ENCODE peak calls at places on chromosomes 1 and 21, in five cellular contexts. M is MM.1S, B is neural progenitor cell, E is SJSA1, X is body of pancreas. T is an unnamed sample.

GRCh38 chr1:78072216-78072615 is 26.4 kb downstream of the GIPC2 start:
- DNase-seq in M (no peak), E (no peak), B (no peak), X (no peak), T (no peak)

GRCh38 chr1:8439015-8439702 is 121.2 kb downstream of the SLC45A1 start:
- DNase-seq in X (peak; percentile 59), E (peak; percentile 33), B (peak; percentile 80), M (no peak), T (peak; percentile 91)

GRCh38 chr21:35614412-35614901 is 445.9 kb downstream of the SETD4 start:
- DNase-seq in X (no peak), M (no peak), B (no peak), E (peak; percentile 64), T (no peak)

GRCh38 chr1:15885701-15886612 is 38.5 kb downstream of the SPEN start:
- DNase-seq in B (peak; percentile 91), M (no peak), X (peak; percentile 97), E (peak; percentile 85), T (peak; percentile 99)

GRCh38 chr1:11940260-11940921 is 5.9 kb downstream of the PLOD1 start:
- DNase-seq in X (no peak), B (no peak), E (no peak), M (no peak), T (no peak)

GRCh38 chr1:23593556-23594148 is 34.4 kb upstream of the ID3 start:
- DNase-seq in B (no peak), X (peak; percentile 77), E (no peak), M (no peak), T (no peak)

GRCh38 chr1:44911042-44911441 is 68.0 kb upstream of the PTCH2 start:
- DNase-seq in E (no peak), X (no peak), B (no peak), M (no peak), T (no peak)

GRCh38 chr21:34822957-34823356 is 154.2 kb downstream of the CLIC6 start:
- DNase-seq in M (no peak), B (no peak), X (no peak), E (no peak), T (no peak)

GRCh38 chr1:48472747-48473146 is 743 bp upstream of the SPATA6 start:
- DNase-seq in E (no peak), B (no peak), M (no peak), X (no peak), T (no peak)

GRCh38 chr1:10866314-10867091 is 70.1 kb upstream of the CASZ1 start:
- DNase-seq in E (no peak), M (no peak), B (peak; percentile 75), X (no peak), T (peak; percentile 70)

GRCh38 chr1:198556969-198557368 is 16.5 kb upstream of the ATP6V1G3 start:
- DNase-seq in X (no peak), E (no peak), M (peak; percentile 86), B (no peak), T (no peak)

GRCh38 chr1:71307451-71307850 is 226.6 kb upstream of the ZRANB2 start:
- DNase-seq in E (no peak), B (no peak), X (no peak), M (peak; percentile 44), T (no peak)

GRCh38 chr21:35378881-35379280 is 329.8 kb upstream of the RUNX1 start:
- DNase-seq in B (no peak), M (no peak), X (no peak), E (no peak), T (no peak)

GRCh38 chr1:209411491-209411929 is 172.0 kb upstream of the CAMK1G start:
- DNase-seq in B (no peak), X (no peak), M (no peak), E (no peak), T (no peak)

GRCh38 chr1:114651893-114652292 is 18.0 kb downstream of the DENND2C start:
- DNase-seq in E (no peak), M (no peak), B (no peak), X (no peak), T (no peak)

GRCh38 chr21:26769613-26770188 is 75.5 kb downstream of the ADAMTS1 start:
- DNase-seq in M (no peak), X (no peak), B (peak; percentile 33), E (peak; percentile 36), T (no peak)

GRCh38 chr1:6852136-6852890 is 67.1 kb downstream of the CAMTA1 start:
- DNase-seq in M (no peak), B (no peak), E (no peak), X (no peak), T (no peak)

GRCh38 chr1:228930479-228930957 is 195.2 kb downstream of the RHOU start:
- DNase-seq in X (no peak), E (no peak), B (no peak), M (no peak), T (no peak)

GRCh38 chr1:167455786-167456446 is 62.4 kb downstream of the CD247 start:
- DNase-seq in B (peak; percentile 56), E (no peak), M (peak; percentile 40), X (no peak), T (no peak)

GRCh38 chr21:43611598-43612369 is 47.5 kb downstream of the HSF2BP start:
- DNase-seq in M (peak; percentile 91), B (peak; percentile 78), X (peak; percentile 73), E (peak; percentile 75), T (peak; percentile 88)

GRCh38 chr1:172357753-172358152 is 62.7 kb upstream of the C1orf105 start:
- DNase-seq in M (no peak), B (no peak), E (no peak), X (no peak), T (no peak)

GRCh38 chr1:79198841-79199240 is 192.3 kb upstream of the ADGRL4 start:
- DNase-seq in B (no peak), E (peak; percentile 11), M (no peak), X (no peak), T (no peak)

GRCh38 chr1:101121975-101122374 is 96.4 kb upstream of the DPH5 start:
- DNase-seq in M (no peak), B (no peak), E (no peak), X (no peak), T (no peak)

GRCh38 chr1:101122452-101123166 is 97.0 kb upstream of the DPH5 start:
- DNase-seq in B (no peak), M (peak; percentile 7), E (no peak), X (no peak), T (no peak)

GRCh38 chr1:101120868-101121267 is 95.3 kb upstream of the DPH5 start:
- DNase-seq in X (no peak), B (no peak), E (no peak), M (no peak), T (no peak)

GRCh38 chr1:101121515-101121914 is 95.9 kb upstream of the DPH5 start:
- DNase-seq in X (no peak), M (no peak), B (no peak), E (no peak), T (no peak)

GRCh38 chr1:101124405-101124804 is 98.8 kb upstream of the DPH5 start:
- DNase-seq in B (no peak), X (no peak), M (no peak), E (no peak), T (no peak)
- H3K4me1 ChIP-seq in B (peaks cover 8% of the 10 kb centered on the region), X (no peaks in the 10 kb centered on the region), M (no peaks in the 10 kb centered on the region), E (no peaks in the 10 kb centered on the region), T (no peaks in the 10 kb centered on the region)

GRCh38 chr21:16573581-16573980 is 843.8 kb downstream of the USP25 start:
- DNase-seq in M (no peak), B (no peak), X (no peak), E (peak; percentile 16), T (no peak)

GRCh38 chr21:16570856-16571255 is 841.1 kb downstream of the USP25 start:
- DNase-seq in M (no peak), E (peak; percentile 35), X (no peak), B (no peak), T (no peak)

GRCh38 chr21:16571594-16571993 is 841.8 kb downstream of the USP25 start:
- DNase-seq in E (no peak), X (no peak), M (no peak), B (no peak), T (no peak)

GRCh38 chr21:16570196-16570595 is 840.4 kb downstream of the USP25 start:
- DNase-seq in X (no peak), B (no peak), M (no peak), E (peak; percentile 63), T (no peak)

DNA sequence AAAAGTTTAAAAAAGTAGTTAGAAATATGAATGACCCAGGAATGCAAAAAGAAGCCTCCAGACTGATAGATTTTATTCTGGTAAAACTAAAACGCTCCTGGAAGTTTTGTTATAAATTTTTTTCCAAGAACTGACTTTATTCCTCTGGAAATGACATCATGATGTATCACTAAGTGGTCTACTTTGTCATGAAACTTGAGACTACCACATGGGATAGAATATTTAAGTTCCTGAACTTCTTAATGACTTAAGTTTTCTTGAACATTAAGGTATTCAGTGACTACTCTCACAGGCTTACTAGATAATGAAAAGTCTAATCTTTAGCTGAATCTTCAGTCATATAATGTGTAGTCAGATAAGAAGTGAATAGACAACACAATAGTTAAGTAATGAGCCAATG is 842.2 kb downstream of the USP25 start:
- DNase-seq in E (no peak), X (no peak), M (no peak), B (no peak), T (no peak)
- H3K27ac ChIP-seq in E (no peak overlapping the region), X (no peak overlapping the region), M (no peak overlapping the region), B (no peak overlapping the region), T (no peak overlapping the region)

GRCh38 chr1:174956976-174957375 is 42.8 kb upstream of the CACYBP start:
- DNase-seq in E (no peak), B (no peak), M (no peak), X (no peak), T (no peak)
- H3K4me1 ChIP-seq in E (no peaks in the 10 kb centered on the region), B (peaks cover 23% of the 10 kb centered on the region), M (peaks cover 46% of the 10 kb centered on the region), X (peaks cover 32% of the 10 kb centered on the region), T (peaks cover 3% of the 10 kb centered on the region)

DNA sequence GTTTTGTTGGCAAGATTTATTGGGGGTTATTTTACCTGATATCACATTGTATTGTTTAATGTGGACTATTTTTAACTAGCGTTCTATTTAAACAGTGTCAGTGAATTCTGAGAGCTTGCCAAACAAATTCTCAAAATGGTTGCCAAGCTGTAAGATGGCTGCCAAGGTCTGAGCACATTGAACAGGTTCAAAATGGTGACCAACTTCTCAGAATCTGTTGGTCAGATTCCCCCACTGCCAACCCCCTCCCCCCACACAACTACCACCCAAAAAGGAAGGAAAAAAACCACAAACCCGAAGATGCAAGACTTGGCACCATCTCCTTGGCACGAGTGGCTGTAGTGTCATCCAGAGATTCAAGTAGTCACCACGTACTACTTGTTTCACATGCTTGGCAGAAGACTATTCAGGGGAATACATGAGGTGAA is 159.1 kb downstream of the NFIA start:
- DNase-seq in X (peak; percentile 45), M (no peak), E (no peak), B (no peak), T (peak; percentile 77)
- H3K27ac ChIP-seq in X (peak overlapping the region; percentile 45), M (no peak overlapping the region), E (no peak overlapping the region), B (no peak overlapping the region), T (no peak overlapping the region)

GRCh38 chr1:111199329-111199728 is 1.1 kb downstream of the DENND2D start:
- DNase-seq in E (no peak), B (no peak), M (no peak), X (no peak), T (no peak)
- H3K4me1 ChIP-seq in E (peaks cover 3% of the 10 kb centered on the region), B (no peaks in the 10 kb centered on the region), M (peaks cover 21% of the 10 kb centered on the region), X (peaks cover 57% of the 10 kb centered on the region), T (no peaks in the 10 kb centered on the region)

DNA sequence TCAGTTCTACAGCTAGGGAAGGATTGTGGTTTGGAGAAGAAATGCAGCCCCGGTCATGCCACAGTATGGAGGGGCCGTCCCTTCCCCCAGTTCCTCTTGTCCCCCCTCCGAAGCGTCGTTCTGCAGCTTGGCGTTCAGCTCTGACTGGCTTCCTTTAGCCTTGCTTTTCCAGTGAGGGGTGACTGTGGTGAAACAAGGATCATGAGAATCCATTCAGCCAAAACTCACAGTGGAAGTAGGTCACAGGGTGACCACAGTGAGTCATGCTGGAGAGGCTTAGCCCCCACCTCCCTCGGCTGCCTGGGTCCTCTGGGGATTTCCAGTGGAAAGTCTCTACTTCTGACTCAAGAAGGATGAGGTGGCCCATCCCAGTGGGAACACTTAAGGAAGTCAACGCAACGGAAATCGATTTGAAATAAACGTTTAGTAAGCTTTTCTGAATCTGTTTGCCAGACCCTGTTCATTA is 37.3 kb upstream of the COL6A2 start:
- DNase-seq in B (no peak), E (peak; percentile 95), X (peak; percentile 22), M (no peak), T (peak; percentile 91)
- H3K27ac ChIP-seq in B (no peak overlapping the region), E (peak overlapping the region; percentile 89), X (no peak overlapping the region), M (no peak overlapping the region), T (peak overlapping the region; percentile 93)

T was measured in aorta.